ENCODE peak calls at places on chromosomes 2 and 18, in eight cellular contexts. W, V, H, S, U, O, G and R are unnamed samples.

GRCh38 chr2:170878061-170878460 is 51.0 kb upstream of the GORASP2 start:
- DNase-seq in W (no peak), S (no peak), U (no peak), V (no peak), H (no peak), G (no peak), O (no peak), R (no peak)

GRCh38 chr2:131034122-131035051 is 58.9 kb downstream of the FAM168B start:
- DNase-seq in H (no peak), U (no peak), O (no peak), W (no peak), S (no peak), V (no peak), G (no peak), R (peak)

GRCh38 chr18:49745051-49746014 is 68.0 kb downstream of the ACAA2 start:
- DNase-seq in H (no peak), O (no peak), W (no peak), G (no peak), S (no peak), U (no peak), V (no peak), R (no peak)

GRCh38 chr2:25559148-25559547 is 114.2 kb downstream of the DTNB start:
- DNase-seq in O (no peak), S (no peak), G (no peak), W (no peak), U (no peak), V (no peak), H (no peak), R (no peak)

GRCh38 chr2:144849612-144850011 is 329.7 kb upstream of the ZEB2 start:
- DNase-seq in S (no peak), U (no peak), H (no peak), V (no peak), G (no peak), W (no peak), O (no peak), R (no peak)

GRCh38 chr2:169823996-169824372 is 721 bp downstream of the METTL5 start:
- DNase-seq in U (no peak), O (peak), G (no peak), V (no peak), H (no peak), S (no peak), W (no peak), R (no peak)

GRCh38 chr2:85648619-85649018 is 19.4 kb downstream of the SFTPB start:
- DNase-seq in U (no peak), W (no peak), O (no peak), V (no peak), G (peak), S (peak), H (no peak), R (no peak)

GRCh38 chr2:149611100-149611820 is 23.7 kb upstream of the MMADHC start:
- DNase-seq in U (no peak), H (no peak), O (peak), W (no peak), G (no peak), V (no peak), S (no peak), R (no peak)

GRCh38 chr2:184814428-184814827 is 216.1 kb downstream of the ZNF804A start:
- DNase-seq in G (no peak), W (no peak), O (no peak), V (no peak), H (no peak), S (no peak), U (no peak), R (no peak)

GRCh38 chr18:41681138-41681881 is 273.7 kb upstream of the PIK3C3 start:
- DNase-seq in V (no peak), U (no peak), H (no peak), W (no peak), O (no peak), G (no peak), S (no peak), R (no peak)

GRCh38 chr2:145524303-145524702 is 1004.4 kb upstream of the ZEB2 start:
- DNase-seq in W (no peak), S (no peak), U (no peak), V (no peak), G (no peak), O (no peak), H (no peak), R (no peak)

GRCh38 chr2:203893386-203893785 is 25.8 kb downstream of the CTLA4 start:
- DNase-seq in H (no peak), S (no peak), V (peak), U (no peak), O (no peak), G (no peak), W (no peak), R (no peak)

GRCh38 chr2:113251118-113251517 is 27.6 kb downstream of the PAX8 start:
- DNase-seq in V (no peak), H (no peak), G (no peak), S (no peak), U (no peak), W (no peak), O (no peak), R (no peak)

GRCh38 chr2:85309699-85310321 is 18.0 kb downstream of the TGOLN2 start:
- DNase-seq in S (no peak), O (no peak), W (no peak), V (no peak), H (no peak), U (no peak), G (no peak), R (no peak)

GRCh38 chr2:3827673-3828575 is 124.5 kb downstream of the DCDC2C start:
- DNase-seq in H (no peak), V (no peak), W (no peak), U (no peak), S (no peak), G (no peak), O (peak), R (no peak)

GRCh38 chr2:68721482-68722071 is 13.0 kb upstream of the ARHGAP25 start:
- DNase-seq in G (no peak), V (no peak), U (no peak), S (no peak), O (no peak), H (no peak), W (no peak), R (peak)

GRCh38 chr18:24190590-24190989 is 51.7 kb downstream of the CABYR start:
- DNase-seq in U (no peak), V (no peak), H (no peak), S (no peak), W (no peak), O (no peak), G (no peak), R (no peak)

GRCh38 chr2:10900216-10901109 is 11.3 kb upstream of the KCNF1 start:
- DNase-seq in O (no peak), G (peak), U (no peak), V (no peak), W (peak), H (no peak), S (peak), R (peak)